ENCODE peak calls at places on chromosomes 11 and 22, in four cellular contexts. One of them, this sample, is unnamed.

GRCh38 chr11:112880454-112880853 is 80.8 kb upstream of the NCAM1 start:
- DNase-seq in NT2/D1: no peak
- DNase-seq in adrenal gland: no peak
- DNase-seq in spleen: no peak
- DNase-seq in this sample: no peak

GRCh38 chr11:93659216-93659615 is 2.3 kb upstream of the CEP295 start:
- DNase-seq in NT2/D1: no peak
- DNase-seq in adrenal gland: no peak
- DNase-seq in spleen: no peak
- DNase-seq in this sample: no peak

GRCh38 chr22:29550005-29550404 is 3.6 kb downstream of the THOC5 start:
- DNase-seq in NT2/D1: no peak
- DNase-seq in adrenal gland: no peak
- DNase-seq in spleen: no peak
- DNase-seq in this sample: no peak

GRCh38 chr11:34926101-34926830 is 9.8 kb downstream of the PDHX start:
- DNase-seq in NT2/D1: no peak
- DNase-seq in adrenal gland: no peak
- DNase-seq in spleen: no peak
- DNase-seq in this sample: no peak

GRCh38 chr11:117582491-117582890 is 214.5 kb downstream of the DSCAML1 start:
- DNase-seq in NT2/D1: no peak
- DNase-seq in adrenal gland: no peak
- DNase-seq in spleen: peak; percentile 24
- DNase-seq in this sample: no peak

GRCh38 chr11:96001037-96001436 is 77.1 kb upstream of the MTMR2 start:
- DNase-seq in NT2/D1: no peak
- DNase-seq in adrenal gland: peak; percentile 91
- DNase-seq in spleen: no peak
- DNase-seq in this sample: no peak

GRCh38 chr11:10856689-10857603 is 907 bp downstream of the ZBED5 start:
- DNase-seq in NT2/D1: peak; percentile 30
- DNase-seq in adrenal gland: peak; percentile 65
- DNase-seq in spleen: no peak
- DNase-seq in this sample: peak; percentile 49

GRCh38 chr22:36301384-36301828 is 48.5 kb downstream of the APOL1 start:
- DNase-seq in NT2/D1: peak; percentile 32
- DNase-seq in adrenal gland: peak; percentile 91
- DNase-seq in spleen: peak; percentile 94
- DNase-seq in this sample: peak; percentile 84

GRCh38 chr11:2563216-2564007 is 118.6 kb downstream of the KCNQ1 start:
- DNase-seq in NT2/D1: no peak
- DNase-seq in adrenal gland: peak; percentile 91
- DNase-seq in spleen: peak; percentile 54
- DNase-seq in this sample: no peak

DNA sequence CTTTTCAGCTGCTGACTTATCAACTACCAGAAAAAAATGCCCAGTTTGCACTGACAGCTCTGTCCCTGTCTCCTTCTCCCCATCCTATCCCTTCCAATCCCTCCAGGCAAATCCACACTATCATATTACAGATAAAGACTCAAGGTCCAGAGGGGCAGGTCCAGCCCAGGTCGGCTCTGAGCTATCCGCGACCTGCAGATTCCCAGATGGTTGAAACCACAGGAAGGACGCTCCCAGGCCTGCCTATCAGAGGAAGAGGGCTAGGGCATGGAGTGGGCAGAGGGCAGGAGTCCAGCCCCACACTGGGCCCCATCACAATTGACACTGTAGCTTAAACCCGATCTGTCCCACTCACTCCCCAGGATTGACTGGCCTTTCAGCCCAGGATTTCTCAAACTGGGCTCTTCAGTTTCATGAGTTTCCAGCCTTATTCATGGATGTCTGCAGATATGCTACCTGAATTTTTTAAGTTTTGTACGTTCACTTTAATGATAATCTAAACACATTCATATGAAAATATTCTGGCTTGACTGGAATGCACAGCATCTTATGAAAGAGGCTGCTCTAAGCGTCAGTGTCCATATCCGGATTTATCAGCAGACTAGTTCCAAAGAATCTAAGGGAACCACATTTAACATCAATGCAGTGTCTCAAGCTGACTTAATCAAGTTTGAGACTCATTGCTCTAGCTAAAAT is 16.4 kb upstream of the FCHSD2 start:
- DNase-seq in NT2/D1: no peak
- DNase-seq in adrenal gland: no peak
- DNase-seq in spleen: peak; percentile 62
- DNase-seq in this sample: no peak
- H3K4me1 ChIP-seq in NT2/D1: no peaks in the 10 kb centered on the region
- H3K4me1 ChIP-seq in adrenal gland: peaks cover 6% of the 10 kb centered on the region
- H3K4me1 ChIP-seq in spleen: peaks cover 62% of the 10 kb centered on the region
- H3K4me1 ChIP-seq in this sample: no peaks in the 10 kb centered on the region

DNA sequence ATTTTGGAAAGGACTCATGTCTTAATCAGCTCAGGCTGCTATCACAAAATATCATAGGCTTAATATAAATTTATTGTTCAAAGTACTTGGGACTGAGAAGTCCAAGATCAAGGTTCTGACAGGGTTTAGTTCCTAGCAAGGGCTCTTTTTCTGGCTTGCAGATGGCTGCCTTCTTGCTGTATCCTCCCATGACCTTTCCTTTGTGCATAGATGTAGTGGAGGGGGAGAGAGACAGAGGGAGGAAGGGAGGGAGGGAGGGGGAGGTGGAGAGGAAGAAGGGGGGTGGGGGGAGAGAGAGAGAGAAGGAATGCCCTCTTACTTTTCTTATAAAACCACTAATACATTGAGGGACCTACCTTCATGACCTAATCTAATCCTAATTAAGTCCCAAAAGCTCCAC is 306.8 kb upstream of the DDI1 start:
- DNase-seq in NT2/D1: no peak
- DNase-seq in adrenal gland: no peak
- DNase-seq in spleen: no peak
- DNase-seq in this sample: no peak
- H3K4me3 ChIP-seq in NT2/D1: no peak overlapping the region
- H3K4me3 ChIP-seq in adrenal gland: no peak overlapping the region
- H3K4me3 ChIP-seq in spleen: no peak overlapping the region
- H3K4me3 ChIP-seq in this sample: no peak overlapping the region

GRCh38 chr11:94753630-94754029 is 14.5 kb upstream of the AMOTL1 start:
- DNase-seq in NT2/D1: no peak
- DNase-seq in adrenal gland: no peak
- DNase-seq in spleen: no peak
- DNase-seq in this sample: no peak
- H3K4me1 ChIP-seq in NT2/D1: peaks cover 2% of the 10 kb centered on the region
- H3K4me1 ChIP-seq in adrenal gland: no peaks in the 10 kb centered on the region
- H3K4me1 ChIP-seq in spleen: no peaks in the 10 kb centered on the region
- H3K4me1 ChIP-seq in this sample: no peaks in the 10 kb centered on the region

GRCh38 chr22:27302501-27302900 is 499.1 kb downstream of the MN1 start:
- DNase-seq in NT2/D1: no peak
- DNase-seq in adrenal gland: no peak
- DNase-seq in spleen: no peak
- DNase-seq in this sample: no peak

GRCh38 chr22:27298387-27299141 is 503.0 kb downstream of the MN1 start:
- DNase-seq in NT2/D1: no peak
- DNase-seq in adrenal gland: no peak
- DNase-seq in spleen: no peak
- DNase-seq in this sample: no peak

GRCh38 chr22:27297125-27297524 is 504.4 kb downstream of the MN1 start:
- DNase-seq in NT2/D1: no peak
- DNase-seq in adrenal gland: no peak
- DNase-seq in spleen: no peak
- DNase-seq in this sample: no peak

GRCh38 chr22:27300661-27301285 is 500.8 kb downstream of the MN1 start:
- DNase-seq in NT2/D1: no peak
- DNase-seq in adrenal gland: no peak
- DNase-seq in spleen: no peak
- DNase-seq in this sample: no peak

GRCh38 chr22:27299181-27300085 is 502.1 kb downstream of the MN1 start:
- DNase-seq in NT2/D1: no peak
- DNase-seq in adrenal gland: no peak
- DNase-seq in spleen: no peak
- DNase-seq in this sample: no peak
- H3K4me3 ChIP-seq in NT2/D1: no peak overlapping the region
- H3K4me3 ChIP-seq in adrenal gland: no peak overlapping the region
- H3K4me3 ChIP-seq in spleen: no peak overlapping the region
- H3K4me3 ChIP-seq in this sample: no peak overlapping the region

DNA sequence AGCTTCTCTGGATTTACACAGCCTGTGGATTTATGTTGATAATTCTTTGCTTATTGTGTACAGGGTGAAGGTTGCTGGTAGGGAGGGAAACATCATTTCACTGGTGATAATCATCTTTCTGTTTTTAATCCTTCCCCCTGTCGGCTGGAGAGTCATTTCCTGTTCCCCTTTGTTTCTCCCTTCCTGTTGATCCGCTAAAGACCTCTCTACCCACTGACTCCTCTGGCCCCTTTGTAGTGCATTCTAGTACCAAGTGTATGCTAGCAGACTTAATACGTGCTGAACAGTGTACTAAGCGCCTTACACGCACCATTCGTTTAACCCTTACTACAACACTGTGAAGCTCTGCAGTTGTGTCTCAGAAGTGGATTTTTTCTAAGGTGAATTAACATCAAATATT is 19.0 kb upstream of the OR9Q1 start:
- DNase-seq in NT2/D1: no peak
- DNase-seq in adrenal gland: no peak
- DNase-seq in spleen: no peak
- DNase-seq in this sample: no peak
- H3K4me1 ChIP-seq in NT2/D1: no peaks in the 10 kb centered on the region
- H3K4me1 ChIP-seq in adrenal gland: no peaks in the 10 kb centered on the region
- H3K4me1 ChIP-seq in spleen: no peaks in the 10 kb centered on the region
- H3K4me1 ChIP-seq in this sample: no peaks in the 10 kb centered on the region

This sample was measured in HAP-1.